ENCODE peak calls at places on chromosome 12, in six cellular contexts. One of them, this sample, is unnamed.

GRCh38 chr12:67764946-67765619 is 116.5 kb downstream of the DYRK2 start:
- DNase-seq in GM10248: no peak
- DNase-seq in thyroid gland: no peak
- DNase-seq in A549: no peak
- DNase-seq in endothelial cell of umbilical vein: no peak
- DNase-seq in HCT116: no peak
- DNase-seq in this sample: no peak

GRCh38 chr12:4388662-4389061 is 9.2 kb upstream of the FGF23 start:
- DNase-seq in GM10248: no peak
- DNase-seq in thyroid gland: no peak
- DNase-seq in A549: no peak
- DNase-seq in endothelial cell of umbilical vein: no peak
- DNase-seq in HCT116: no peak
- DNase-seq in this sample: no peak

GRCh38 chr12:119704065-119704747 is 36.3 kb downstream of the PRKAB1 start:
- DNase-seq in GM10248: no peak
- DNase-seq in thyroid gland: no peak
- DNase-seq in A549: no peak
- DNase-seq in endothelial cell of umbilical vein: peak; percentile 52
- DNase-seq in HCT116: no peak
- DNase-seq in this sample: no peak

GRCh38 chr12:97921957-97922722 is 459.5 kb downstream of the RMST start:
- DNase-seq in GM10248: no peak
- DNase-seq in thyroid gland: no peak
- DNase-seq in A549: no peak
- DNase-seq in endothelial cell of umbilical vein: peak; percentile 73
- DNase-seq in HCT116: no peak
- DNase-seq in this sample: no peak

GRCh38 chr12:47770086-47770726 is 2.8 kb upstream of the SLC48A1 start:
- DNase-seq in GM10248: no peak
- DNase-seq in thyroid gland: no peak
- DNase-seq in A549: no peak
- DNase-seq in endothelial cell of umbilical vein: no peak
- DNase-seq in HCT116: no peak
- DNase-seq in this sample: no peak

GRCh38 chr12:94616217-94616729 is 34.1 kb downstream of the TMCC3 start:
- DNase-seq in GM10248: no peak
- DNase-seq in thyroid gland: peak; percentile 44
- DNase-seq in A549: peak; percentile 65
- DNase-seq in endothelial cell of umbilical vein: peak; percentile 25
- DNase-seq in HCT116: no peak
- DNase-seq in this sample: no peak

GRCh38 chr12:12736759-12737676 is 19.9 kb downstream of the CDKN1B start:
- DNase-seq in GM10248: no peak
- DNase-seq in thyroid gland: peak; percentile 44
- DNase-seq in A549: peak; percentile 50
- DNase-seq in endothelial cell of umbilical vein: peak; percentile 67
- DNase-seq in HCT116: no peak
- DNase-seq in this sample: peak; percentile 61

GRCh38 chr12:104930388-104931326 is 27.4 kb downstream of the SLC41A2 start:
- DNase-seq in GM10248: peak; percentile 53
- DNase-seq in thyroid gland: no peak
- DNase-seq in A549: no peak
- DNase-seq in endothelial cell of umbilical vein: peak; percentile 30
- DNase-seq in HCT116: no peak
- DNase-seq in this sample: peak; percentile 57

GRCh38 chr12:119666226-119666808 is 1.6 kb upstream of the PRKAB1 start:
- DNase-seq in GM10248: peak; percentile 31
- DNase-seq in thyroid gland: no peak
- DNase-seq in A549: no peak
- DNase-seq in endothelial cell of umbilical vein: no peak
- DNase-seq in HCT116: no peak
- DNase-seq in this sample: no peak

GRCh38 chr12:46383654-46384450 is 11.3 kb upstream of the SLC38A2 start:
- DNase-seq in GM10248: peak; percentile 27
- DNase-seq in thyroid gland: peak; percentile 94
- DNase-seq in A549: no peak
- DNase-seq in endothelial cell of umbilical vein: peak; percentile 92
- DNase-seq in HCT116: peak; percentile 62
- DNase-seq in this sample: peak; percentile 34

GRCh38 chr12:68896881-68897540 is 36.0 kb downstream of the CPM start:
- DNase-seq in GM10248: no peak
- DNase-seq in thyroid gland: no peak
- DNase-seq in A549: no peak
- DNase-seq in endothelial cell of umbilical vein: no peak
- DNase-seq in HCT116: no peak
- DNase-seq in this sample: no peak

GRCh38 chr12:80400591-80400991 is 43.4 kb upstream of the PTPRQ start:
- DNase-seq in GM10248: no peak
- DNase-seq in thyroid gland: no peak
- DNase-seq in A549: no peak
- DNase-seq in endothelial cell of umbilical vein: peak; percentile 26
- DNase-seq in HCT116: no peak
- DNase-seq in this sample: no peak

GRCh38 chr12:13252616-13253015 is 56.1 kb downstream of the EMP1 start:
- DNase-seq in GM10248: no peak
- DNase-seq in thyroid gland: no peak
- DNase-seq in A549: no peak
- DNase-seq in endothelial cell of umbilical vein: no peak
- DNase-seq in HCT116: no peak
- DNase-seq in this sample: no peak

GRCh38 chr12:99767809-99768208 is 120.3 kb downstream of the GARIN6 start:
- DNase-seq in GM10248: peak; percentile 13
- DNase-seq in thyroid gland: no peak
- DNase-seq in A549: no peak
- DNase-seq in endothelial cell of umbilical vein: peak; percentile 1
- DNase-seq in HCT116: peak; percentile 7
- DNase-seq in this sample: no peak

GRCh38 chr12:23139026-23139425 is 514.1 kb downstream of the ETNK1 start:
- DNase-seq in GM10248: no peak
- DNase-seq in thyroid gland: no peak
- DNase-seq in A549: no peak
- DNase-seq in endothelial cell of umbilical vein: peak; percentile 52
- DNase-seq in HCT116: no peak
- DNase-seq in this sample: no peak

GRCh38 chr12:47054659-47055058 is 24.8 kb upstream of the PCED1B start:
- DNase-seq in GM10248: no peak
- DNase-seq in thyroid gland: no peak
- DNase-seq in A549: no peak
- DNase-seq in endothelial cell of umbilical vein: no peak
- DNase-seq in HCT116: no peak
- DNase-seq in this sample: no peak

GRCh38 chr12:49451468-49452259 is 84.4 kb downstream of the SPATS2 start:
- DNase-seq in GM10248: peak; percentile 79
- DNase-seq in thyroid gland: no peak
- DNase-seq in A549: no peak
- DNase-seq in endothelial cell of umbilical vein: no peak
- DNase-seq in HCT116: no peak
- DNase-seq in this sample: peak; percentile 82

GRCh38 chr12:14239935-14240872 is 125.3 kb upstream of the ATF7IP start:
- DNase-seq in GM10248: peak; percentile 50
- DNase-seq in thyroid gland: no peak
- DNase-seq in A549: no peak
- DNase-seq in endothelial cell of umbilical vein: no peak
- DNase-seq in HCT116: no peak
- DNase-seq in this sample: peak; percentile 48

GRCh38 chr12:52156757-52157565 is 34.9 kb downstream of the KRT80 start:
- DNase-seq in GM10248: peak; percentile 78
- DNase-seq in thyroid gland: peak; percentile 85
- DNase-seq in A549: peak; percentile 81
- DNase-seq in endothelial cell of umbilical vein: peak; percentile 58
- DNase-seq in HCT116: no peak
- DNase-seq in this sample: peak; percentile 83

GRCh38 chr12:7060353-7060954 is at the start of gene C1S:
- DNase-seq in GM10248: no peak
- DNase-seq in thyroid gland: peak; percentile 61
- DNase-seq in A549: peak; percentile 93
- DNase-seq in endothelial cell of umbilical vein: peak; percentile 51
- DNase-seq in HCT116: no peak
- DNase-seq in this sample: no peak
- TF ChIP-seq CTCF in GM10248: no peak
- TF ChIP-seq CTCF in thyroid gland: peak; percentile 81
- TF ChIP-seq CTCF in A549: peak; percentile 96
- TF ChIP-seq CTCF in endothelial cell of umbilical vein: peak; percentile 39
- TF ChIP-seq CTCF in HCT116: peak; percentile 24
- TF ChIP-seq CTCF in this sample: no peak

DNA sequence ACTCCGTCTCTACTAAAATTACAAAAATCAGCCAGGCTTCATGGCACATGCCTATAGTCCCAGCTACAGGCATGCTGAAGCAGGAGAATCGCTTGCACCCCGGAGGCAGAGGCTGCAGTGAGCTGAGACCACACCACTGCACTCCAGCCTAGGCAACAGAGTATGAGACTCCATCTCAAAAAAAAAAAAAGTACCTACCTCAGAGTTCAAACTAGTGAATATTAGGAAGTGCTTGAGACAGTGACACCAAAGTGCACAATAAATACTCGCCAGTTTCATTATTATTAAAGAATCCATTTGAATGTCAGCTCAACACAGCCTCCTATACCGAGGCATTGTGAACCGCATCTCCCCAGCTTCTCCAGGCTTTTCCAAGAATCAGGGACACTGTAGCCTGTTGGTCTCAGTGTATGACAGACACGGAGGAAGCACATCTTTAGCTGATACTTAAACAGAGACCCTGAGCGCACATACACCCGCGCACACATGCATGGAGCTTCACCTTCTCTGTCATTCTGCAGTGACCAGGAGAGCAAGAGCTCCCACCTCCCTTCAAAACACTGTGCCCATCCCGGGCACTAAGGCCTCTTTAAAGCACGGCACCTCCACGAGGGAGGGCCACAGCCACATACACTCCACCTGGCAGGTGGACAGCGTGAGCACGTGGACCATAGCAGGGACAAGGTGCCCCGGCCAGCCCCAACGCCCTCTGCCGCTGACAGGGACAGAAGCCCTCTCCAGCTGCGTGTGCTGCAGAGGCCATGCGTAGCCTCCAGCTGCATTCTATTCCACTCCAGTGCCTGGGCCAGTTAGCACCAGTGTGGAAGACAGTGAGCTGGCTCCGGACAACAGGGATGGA is 5.2 kb downstream of the GAPDH start:
- DNase-seq in GM10248: peak; percentile 32
- DNase-seq in thyroid gland: peak; percentile 35
- DNase-seq in A549: peak; percentile 41
- DNase-seq in endothelial cell of umbilical vein: no peak
- DNase-seq in HCT116: no peak
- DNase-seq in this sample: no peak
- TF ChIP-seq CTCF in GM10248: no peak
- TF ChIP-seq CTCF in thyroid gland: no peak
- TF ChIP-seq CTCF in A549: no peak
- TF ChIP-seq CTCF in endothelial cell of umbilical vein: no peak
- TF ChIP-seq CTCF in HCT116: no peak
- TF ChIP-seq CTCF in this sample: no peak

GRCh38 chr12:57737467-57738141 is 938 bp downstream of the AGAP2 start:
- DNase-seq in GM10248: no peak
- DNase-seq in thyroid gland: no peak
- DNase-seq in A549: no peak
- DNase-seq in endothelial cell of umbilical vein: no peak
- DNase-seq in HCT116: no peak
- DNase-seq in this sample: no peak
- TF ChIP-seq CTCF in GM10248: no peak
- TF ChIP-seq CTCF in thyroid gland: no peak
- TF ChIP-seq CTCF in A549: peak; percentile 47
- TF ChIP-seq CTCF in endothelial cell of umbilical vein: peak; percentile 54
- TF ChIP-seq CTCF in HCT116: no peak
- TF ChIP-seq CTCF in this sample: no peak

GRCh38 chr12:613996-614726 is 49.1 kb downstream of the NINJ2 start:
- DNase-seq in GM10248: peak; percentile 63
- DNase-seq in thyroid gland: no peak
- DNase-seq in A549: no peak
- DNase-seq in endothelial cell of umbilical vein: peak; percentile 45
- DNase-seq in HCT116: no peak
- DNase-seq in this sample: peak; percentile 65
- TF ChIP-seq CTCF in GM10248: peak; percentile 59
- TF ChIP-seq CTCF in thyroid gland: no peak
- TF ChIP-seq CTCF in A549: peak; percentile 54
- TF ChIP-seq CTCF in endothelial cell of umbilical vein: peak; percentile 48
- TF ChIP-seq CTCF in HCT116: peak; percentile 17
- TF ChIP-seq CTCF in this sample: peak; percentile 73

DNA sequence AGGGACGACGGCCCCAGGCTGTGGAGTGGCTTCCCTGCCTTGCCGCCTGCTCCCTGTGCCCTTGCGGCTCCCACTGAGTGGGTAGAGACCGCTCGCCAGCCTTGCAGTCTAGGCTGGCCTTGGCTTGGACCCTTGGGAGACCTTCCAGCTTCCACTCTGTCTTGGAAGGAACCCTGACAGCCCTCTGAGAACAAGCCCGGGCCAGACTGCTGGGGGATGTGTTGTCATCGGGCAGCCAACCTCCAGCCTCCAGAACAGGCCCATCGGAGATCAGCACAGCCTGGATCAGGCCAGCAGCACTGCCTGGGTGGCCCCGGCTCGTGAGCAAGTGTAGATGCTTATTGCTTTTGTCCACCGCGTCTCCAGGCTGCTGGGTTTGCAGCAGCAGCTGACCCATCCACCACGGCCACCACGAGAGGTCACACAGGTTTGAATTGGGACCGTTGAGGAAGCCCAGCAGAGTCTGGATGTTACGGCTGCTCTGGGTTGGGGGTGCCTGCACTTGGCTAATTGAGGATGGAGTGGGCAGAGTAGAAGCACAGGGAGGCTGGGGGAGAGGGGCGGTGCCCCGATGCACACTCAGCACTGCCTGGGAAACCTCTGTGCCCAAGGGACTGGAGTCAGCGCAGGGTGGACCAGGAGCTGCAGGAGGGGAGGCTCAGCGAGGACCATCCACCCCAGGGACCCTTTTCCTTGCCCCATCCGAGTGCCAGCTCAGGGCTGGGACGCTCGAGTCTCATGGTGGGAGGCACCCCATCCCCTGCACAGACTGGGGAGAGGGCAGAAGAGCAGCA is 55.5 kb downstream of the NOC4L start:
- DNase-seq in GM10248: no peak
- DNase-seq in thyroid gland: no peak
- DNase-seq in A549: no peak
- DNase-seq in endothelial cell of umbilical vein: no peak
- DNase-seq in HCT116: no peak
- DNase-seq in this sample: no peak
- TF ChIP-seq CTCF in GM10248: no peak
- TF ChIP-seq CTCF in thyroid gland: no peak
- TF ChIP-seq CTCF in A549: no peak
- TF ChIP-seq CTCF in endothelial cell of umbilical vein: no peak
- TF ChIP-seq CTCF in HCT116: no peak
- TF ChIP-seq CTCF in this sample: no peak

GRCh38 chr12:91695964-91696363 is 449.7 kb downstream of the BTG1 start:
- DNase-seq in GM10248: no peak
- DNase-seq in thyroid gland: no peak
- DNase-seq in A549: no peak
- DNase-seq in endothelial cell of umbilical vein: no peak
- DNase-seq in HCT116: no peak
- DNase-seq in this sample: no peak
- TF ChIP-seq CTCF in GM10248: no peak
- TF ChIP-seq CTCF in thyroid gland: no peak
- TF ChIP-seq CTCF in A549: no peak
- TF ChIP-seq CTCF in endothelial cell of umbilical vein: no peak
- TF ChIP-seq CTCF in HCT116: peak; percentile 16
- TF ChIP-seq CTCF in this sample: no peak

This sample was measured in GM13976.